ENCODE peak calls at places on chromosome 3, in four cellular contexts. X is HepG2, W is HCT116, E is K562. G is an unnamed sample.
A peak's percentile ranks its signal among the peaks of the same experiment; 100 is the strongest.

GRCh38 chr3:27559381-27559780 is 75.2 kb upstream of the SLC4A7 start:
- DNase-seq in X (no peak), W (no peak), E (no peak), G (no peak)

GRCh38 chr3:188037116-188037718 is 116.7 kb upstream of the LPP start:
- DNase-seq in X (peak; percentile 83), W (peak; percentile 28), E (no peak), G (peak; percentile 95)

GRCh38 chr3:184241447-184242296 is 7.1 kb downstream of the ALG3 start:
- DNase-seq in X (peak; percentile 86), W (no peak), E (peak; percentile 65), G (no peak)

GRCh38 chr3:155154255-155154654 is 74.1 kb downstream of the MME start:
- DNase-seq in X (no peak), W (no peak), E (no peak), G (no peak)

GRCh38 chr3:186841637-186842036 is 873 bp upstream of the ADIPOQ start:
- DNase-seq in X (no peak), W (no peak), E (no peak), G (peak; percentile 57)

GRCh38 chr3:47892284-47892683 is 89.3 kb downstream of the DHX30 start:
- DNase-seq in X (no peak), W (no peak), E (no peak), G (no peak)

GRCh38 chr3:15361494-15362214 is 29.3 kb upstream of the SH3BP5 start:
- DNase-seq in X (no peak), W (no peak), E (no peak), G (no peak)

GRCh38 chr3:39410893-39411292 is 4.4 kb downstream of the RPSA start:
- DNase-seq in X (no peak), W (no peak), E (no peak), G (no peak)

GRCh38 chr3:133023301-133023830 is 14.8 kb upstream of the TMEM108 start:
- DNase-seq in X (no peak), W (no peak), E (no peak), G (no peak)

GRCh38 chr3:32154180-32154579 is 47.8 kb downstream of the GPD1L start:
- DNase-seq in X (peak; percentile 18), W (no peak), E (no peak), G (peak; percentile 21)

GRCh38 chr3:51933471-51934138 is 8.1 kb downstream of the RRP9 start:
- DNase-seq in X (no peak), W (no peak), E (no peak), G (no peak)

GRCh38 chr3:194880940-194881925 is 195.6 kb downstream of the FAM43A start:
- DNase-seq in X (no peak), W (no peak), E (no peak), G (peak; percentile 55)

GRCh38 chr3:77906102-77906709 is 866.3 kb downstream of the ROBO2 start:
- DNase-seq in X (no peak), W (no peak), E (no peak), G (no peak)

GRCh38 chr3:124791639-124792111 is 61.4 kb downstream of the UMPS start:
- DNase-seq in X (no peak), W (no peak), E (no peak), G (no peak)

GRCh38 chr3:4656059-4656458 is 162.9 kb downstream of the ITPR1 start:
- DNase-seq in X (peak; percentile 30), W (peak; percentile 56), E (peak; percentile 64), G (peak; percentile 55)

GRCh38 chr3:193590088-193590856 is 2.7 kb upstream of the OPA1 start:
- DNase-seq in X (no peak), W (peak; percentile 74), E (peak; percentile 56), G (no peak)

GRCh38 chr3:172096881-172097420 is 57.6 kb downstream of the FNDC3B start:
- DNase-seq in X (peak; percentile 91), W (no peak), E (peak; percentile 35), G (no peak)

GRCh38 chr3:81666502-81667121 is 94.8 kb downstream of the GBE1 start:
- DNase-seq in X (no peak), W (no peak), E (no peak), G (peak; percentile 1)

GRCh38 chr3:136783708-136784191 is 31.6 kb upstream of the STAG1 start:
- DNase-seq in X (no peak), W (no peak), E (no peak), G (no peak)

GRCh38 chr3:196620228-196620627 is 19.3 kb upstream of the NRROS start:
- DNase-seq in X (no peak), W (no peak), E (peak; percentile 63), G (no peak)

GRCh38 chr3:101988591-101988990 is 139.3 kb downstream of the NFKBIZ start:
- DNase-seq in X (no peak), W (no peak), E (no peak), G (no peak)

GRCh38 chr3:5425371-5425770 is 237.9 kb downstream of the EDEM1 start:
- DNase-seq in X (no peak), W (no peak), E (no peak), G (no peak)

GRCh38 chr3:139561428-139561827 is 21.9 kb upstream of the RBP1 start:
- DNase-seq in X (no peak), W (no peak), E (no peak), G (no peak)

GRCh38 chr3:39644176-39644575 is 165.2 kb upstream of the MYRIP start:
- DNase-seq in X (no peak), W (no peak), E (no peak), G (no peak)

GRCh38 chr3:148366743-148367410 is 330.8 kb upstream of the AGTR1 start:
- DNase-seq in X (no peak), W (no peak), E (no peak), G (no peak)

GRCh38 chr3:100278910-100279309 is 18.1 kb downstream of the TBC1D23 start:
- DNase-seq in X (no peak), W (no peak), E (no peak), G (no peak)

GRCh38 chr3:152460936-152461335 is 192.2 kb downstream of the MBNL1 start:
- DNase-seq in X (peak; percentile 5), W (no peak), E (no peak), G (no peak)

GRCh38 chr3:67947808-67948508 is 293.5 kb upstream of the SUCLG2 start:
- DNase-seq in X (peak; percentile 70), W (no peak), E (no peak), G (no peak)

GRCh38 chr3:149128856-149129255 is 582 bp upstream of the HPS3 start:
- DNase-seq in X (no peak), W (no peak), E (no peak), G (no peak)

GRCh38 chr3:123695152-123695551 is 110.3 kb upstream of the HACD2 start:
- DNase-seq in X (peak; percentile 60), W (no peak), E (no peak), G (no peak)

GRCh38 chr3:49454457-49454856 is 15.6 kb upstream of the DAG1 start:
- DNase-seq in X (peak; percentile 66), W (peak; percentile 52), E (peak; percentile 25), G (peak; percentile 80)

GRCh38 chr3:158213461-158213860 is 103.6 kb downstream of the RSRC1 start:
- DNase-seq in X (no peak), W (no peak), E (no peak), G (no peak)

GRCh38 chr3:142027295-142027694 is 122.0 kb downstream of the TFDP2 start:
- DNase-seq in X (no peak), W (no peak), E (peak; percentile 27), G (no peak)

GRCh38 chr3:136617123-136617700 is 135.0 kb downstream of the STAG1 start:
- DNase-seq in X (peak; percentile 16), W (no peak), E (no peak), G (no peak)

GRCh38 chr3:37290551-37290950 is 116.2 kb upstream of the LRRFIP2 start:
- DNase-seq in X (no peak), W (no peak), E (no peak), G (no peak)

GRCh38 chr3:156973954-156974353 is 147.8 kb downstream of the LEKR1 start:
- DNase-seq in X (no peak), W (no peak), E (no peak), G (no peak)

GRCh38 chr3:177772908-177773557 is 575.8 kb upstream of the TBL1XR1 start:
- DNase-seq in X (no peak), W (no peak), E (no peak), G (no peak)

DNA sequence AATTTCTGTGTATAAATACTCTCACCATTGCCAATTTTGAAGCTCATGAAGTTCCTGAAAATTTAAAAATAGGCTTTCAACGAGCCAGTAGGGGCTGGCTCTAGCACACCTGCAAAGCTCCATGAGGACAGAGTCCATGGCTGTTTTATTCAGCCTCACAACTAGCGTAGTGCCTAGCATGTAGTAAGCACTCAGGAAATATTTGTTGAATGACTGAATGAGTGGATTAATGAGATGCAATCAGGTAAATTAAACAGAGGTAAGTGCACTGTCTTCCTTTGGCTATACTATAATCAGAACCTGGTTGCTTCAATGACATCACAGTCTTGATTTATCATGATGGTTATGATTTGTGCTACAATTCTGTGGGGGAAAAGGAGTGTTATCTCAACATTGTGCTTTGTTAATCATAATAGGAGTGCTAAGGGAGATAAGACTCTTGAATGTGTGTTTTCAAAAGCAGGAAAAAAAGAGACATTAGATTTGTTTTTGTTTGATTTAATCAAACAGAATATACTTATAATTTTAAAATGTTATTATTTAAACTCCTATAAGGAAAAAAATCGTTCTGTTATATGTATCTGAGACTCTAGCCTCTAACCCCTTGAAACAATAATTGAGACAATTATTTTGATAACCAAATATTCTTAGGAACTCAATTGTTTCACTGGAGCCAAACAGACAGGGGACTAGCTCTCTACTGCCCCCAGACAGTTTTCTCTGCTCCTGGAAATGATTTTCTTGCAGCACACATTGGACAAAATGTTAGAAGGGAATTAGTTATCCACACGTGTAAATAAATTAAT is 171.7 kb upstream of the ATP11B start:
- DNase-seq in X (no peak), W (no peak), E (no peak), G (peak; percentile 60)
- TF ChIP-seq JUND in X (no peak), W (no peak), E (no peak), G (no peak)

GRCh38 chr3:151431940-151432339 is 28.9 kb downstream of the IGSF10 start:
- DNase-seq in X (no peak), W (no peak), E (no peak), G (no peak)

GRCh38 chr3:151430821-151431484 is 29.9 kb downstream of the IGSF10 start:
- DNase-seq in X (no peak), W (no peak), E (no peak), G (no peak)

GRCh38 chr3:151432624-151433372 is 28.1 kb downstream of the IGSF10 start:
- DNase-seq in X (no peak), W (no peak), E (no peak), G (no peak)

GRCh38 chr3:151437047-151437446 is 23.8 kb downstream of the IGSF10 start:
- DNase-seq in X (no peak), W (no peak), E (no peak), G (no peak)

GRCh38 chr3:151434151-151434890 is 26.5 kb downstream of the IGSF10 start:
- DNase-seq in X (no peak), W (no peak), E (no peak), G (no peak)
- TF ChIP-seq JUND in X (no peak), W (no peak), E (no peak), G (no peak)

GRCh38 chr3:134373942-134374790 is at the start of gene AMOTL2:
- DNase-seq in X (peak; percentile 89), W (peak; percentile 87), E (peak; percentile 69), G (peak; percentile 97)

GRCh38 chr3:134373278-134373941 is 837 bp downstream of the AMOTL2 start:
- DNase-seq in X (peak; percentile 86), W (no peak), E (no peak), G (peak; percentile 91)

GRCh38 chr3:134375542-134376384 is 1.5 kb upstream of the AMOTL2 start:
- DNase-seq in X (no peak), W (no peak), E (no peak), G (no peak)

GRCh38 chr3:134376385-134376765 is 2.1 kb upstream of the AMOTL2 start:
- DNase-seq in X (no peak), W (no peak), E (no peak), G (no peak)

GRCh38 chr3:134374791-134375541 is 719 bp upstream of the AMOTL2 start:
- DNase-seq in X (peak; percentile 29), W (no peak), E (no peak), G (peak; percentile 90)
- TF ChIP-seq JUND in X (no peak), W (no peak), E (no peak), G (no peak)

GRCh38 chr3:58607816-58608215 is 30.6 kb upstream of the FAM107A start:
- DNase-seq in X (no peak), W (no peak), E (no peak), G (no peak)
- TF ChIP-seq JUND in X (no peak), W (no peak), E (no peak), G (no peak)